ENCODE peak calls at places on chromosome 4, in ten cellular contexts. One of them, this sample, is unnamed.

GRCh38 chr4:41880840-41881831 is 54.1 kb upstream of the TMEM33 start:
- DNase-seq in fibroblast of lung: no peak
- DNase-seq in testis: no peak
- DNase-seq in mucosa of descending colon: no peak
- DNase-seq in PC-9: no peak
- DNase-seq in A549: no peak
- DNase-seq in heart right ventricle: no peak
- DNase-seq in left ventricle myocardium inferior: no peak
- DNase-seq in colonic mucosa: no peak
- DNase-seq in cardiac muscle cell: no peak
- DNase-seq in this sample: no peak

GRCh38 chr4:20464381-20464780 is 212.7 kb downstream of the SLIT2 start:
- DNase-seq in left ventricle myocardium inferior: no peak
- DNase-seq in mucosa of descending colon: no peak
- DNase-seq in PC-9: peak; percentile 1
- DNase-seq in fibroblast of lung: peak; percentile 79
- DNase-seq in testis: no peak
- DNase-seq in A549: no peak
- DNase-seq in colonic mucosa: no peak
- DNase-seq in heart right ventricle: no peak
- DNase-seq in cardiac muscle cell: no peak
- DNase-seq in this sample: no peak

GRCh38 chr4:32161382-32161781 is 1441.2 kb downstream of the PCDH7 start:
- DNase-seq in PC-9: no peak
- DNase-seq in heart right ventricle: no peak
- DNase-seq in testis: no peak
- DNase-seq in A549: no peak
- DNase-seq in cardiac muscle cell: no peak
- DNase-seq in fibroblast of lung: peak; percentile 69
- DNase-seq in mucosa of descending colon: no peak
- DNase-seq in colonic mucosa: no peak
- DNase-seq in left ventricle myocardium inferior: no peak
- DNase-seq in this sample: no peak

GRCh38 chr4:24763631-24764302 is 31.6 kb upstream of the SOD3 start:
- DNase-seq in fibroblast of lung: peak; percentile 90
- DNase-seq in left ventricle myocardium inferior: no peak
- DNase-seq in PC-9: peak; percentile 60
- DNase-seq in testis: no peak
- DNase-seq in heart right ventricle: no peak
- DNase-seq in mucosa of descending colon: no peak
- DNase-seq in A549: peak; percentile 18
- DNase-seq in cardiac muscle cell: no peak
- DNase-seq in colonic mucosa: no peak
- DNase-seq in this sample: no peak

GRCh38 chr4:81650871-81651270 is 179.2 kb upstream of the RASGEF1B start:
- DNase-seq in colonic mucosa: no peak
- DNase-seq in heart right ventricle: no peak
- DNase-seq in PC-9: no peak
- DNase-seq in cardiac muscle cell: peak; percentile 5
- DNase-seq in A549: peak; percentile 35
- DNase-seq in left ventricle myocardium inferior: no peak
- DNase-seq in fibroblast of lung: peak; percentile 18
- DNase-seq in mucosa of descending colon: no peak
- DNase-seq in testis: no peak
- DNase-seq in this sample: no peak

GRCh38 chr4:141909541-141909940 is 273.2 kb downstream of the IL15 start:
- DNase-seq in colonic mucosa: no peak
- DNase-seq in left ventricle myocardium inferior: no peak
- DNase-seq in cardiac muscle cell: no peak
- DNase-seq in heart right ventricle: no peak
- DNase-seq in A549: no peak
- DNase-seq in fibroblast of lung: no peak
- DNase-seq in PC-9: no peak
- DNase-seq in testis: no peak
- DNase-seq in mucosa of descending colon: no peak
- DNase-seq in this sample: no peak

GRCh38 chr4:118113220-118113619 is 78.9 kb downstream of the NDST3 start:
- DNase-seq in left ventricle myocardium inferior: no peak
- DNase-seq in cardiac muscle cell: no peak
- DNase-seq in fibroblast of lung: no peak
- DNase-seq in colonic mucosa: no peak
- DNase-seq in PC-9: no peak
- DNase-seq in heart right ventricle: no peak
- DNase-seq in A549: no peak
- DNase-seq in mucosa of descending colon: no peak
- DNase-seq in testis: no peak
- DNase-seq in this sample: no peak

GRCh38 chr4:2261110-2261852 is 628 bp downstream of the MXD4 start:
- DNase-seq in fibroblast of lung: peak; percentile 33
- DNase-seq in colonic mucosa: peak; percentile 62
- DNase-seq in A549: peak; percentile 24
- DNase-seq in mucosa of descending colon: peak; percentile 68
- DNase-seq in left ventricle myocardium inferior: peak; percentile 67
- DNase-seq in heart right ventricle: peak; percentile 58
- DNase-seq in PC-9: peak; percentile 38
- DNase-seq in cardiac muscle cell: peak; percentile 64
- DNase-seq in testis: no peak
- DNase-seq in this sample: peak; percentile 79

GRCh38 chr4:40484346-40484745 is 145.3 kb downstream of the RBM47 start:
- DNase-seq in A549: no peak
- DNase-seq in fibroblast of lung: peak; percentile 33
- DNase-seq in left ventricle myocardium inferior: no peak
- DNase-seq in heart right ventricle: no peak
- DNase-seq in mucosa of descending colon: no peak
- DNase-seq in testis: no peak
- DNase-seq in cardiac muscle cell: no peak
- DNase-seq in PC-9: no peak
- DNase-seq in colonic mucosa: no peak
- DNase-seq in this sample: no peak

GRCh38 chr4:143586080-143586479 is 72.6 kb downstream of the SMARCA5 start:
- DNase-seq in colonic mucosa: no peak
- DNase-seq in mucosa of descending colon: no peak
- DNase-seq in left ventricle myocardium inferior: no peak
- DNase-seq in heart right ventricle: no peak
- DNase-seq in testis: no peak
- DNase-seq in PC-9: no peak
- DNase-seq in A549: no peak
- DNase-seq in cardiac muscle cell: no peak
- DNase-seq in fibroblast of lung: peak; percentile 30
- DNase-seq in this sample: no peak

GRCh38 chr4:186666750-186667149 is 56.9 kb downstream of the FAT1 start:
- DNase-seq in testis: no peak
- DNase-seq in mucosa of descending colon: no peak
- DNase-seq in heart right ventricle: no peak
- DNase-seq in colonic mucosa: no peak
- DNase-seq in PC-9: no peak
- DNase-seq in cardiac muscle cell: no peak
- DNase-seq in fibroblast of lung: no peak
- DNase-seq in A549: no peak
- DNase-seq in left ventricle myocardium inferior: no peak
- DNase-seq in this sample: no peak

GRCh38 chr4:5954056-5954760 is 61.3 kb upstream of the CRMP1 start:
- DNase-seq in left ventricle myocardium inferior: no peak
- DNase-seq in testis: no peak
- DNase-seq in fibroblast of lung: no peak
- DNase-seq in PC-9: no peak
- DNase-seq in A549: no peak
- DNase-seq in cardiac muscle cell: no peak
- DNase-seq in colonic mucosa: no peak
- DNase-seq in mucosa of descending colon: no peak
- DNase-seq in heart right ventricle: no peak
- DNase-seq in this sample: no peak

GRCh38 chr4:156941940-156942548 is 29.6 kb downstream of the PDGFC start:
- DNase-seq in left ventricle myocardium inferior: no peak
- DNase-seq in cardiac muscle cell: peak; percentile 89
- DNase-seq in heart right ventricle: peak; percentile 11
- DNase-seq in colonic mucosa: peak; percentile 26
- DNase-seq in mucosa of descending colon: peak; percentile 33
- DNase-seq in testis: peak; percentile 17
- DNase-seq in PC-9: peak; percentile 37
- DNase-seq in fibroblast of lung: peak; percentile 98
- DNase-seq in A549: peak; percentile 78
- DNase-seq in this sample: no peak

GRCh38 chr4:186647821-186648220 is 75.8 kb downstream of the FAT1 start:
- DNase-seq in fibroblast of lung: no peak
- DNase-seq in left ventricle myocardium inferior: no peak
- DNase-seq in colonic mucosa: no peak
- DNase-seq in A549: no peak
- DNase-seq in testis: no peak
- DNase-seq in heart right ventricle: no peak
- DNase-seq in cardiac muscle cell: no peak
- DNase-seq in PC-9: no peak
- DNase-seq in mucosa of descending colon: no peak
- DNase-seq in this sample: no peak

GRCh38 chr4:128275351-128275750 is 12.3 kb downstream of the PGRMC2 start:
- DNase-seq in fibroblast of lung: peak; percentile 76
- DNase-seq in cardiac muscle cell: no peak
- DNase-seq in PC-9: no peak
- DNase-seq in testis: no peak
- DNase-seq in A549: peak; percentile 30
- DNase-seq in colonic mucosa: no peak
- DNase-seq in heart right ventricle: no peak
- DNase-seq in left ventricle myocardium inferior: no peak
- DNase-seq in mucosa of descending colon: no peak
- DNase-seq in this sample: no peak

GRCh38 chr4:159516556-159516955 is 413.7 kb downstream of the RAPGEF2 start:
- DNase-seq in heart right ventricle: no peak
- DNase-seq in cardiac muscle cell: no peak
- DNase-seq in PC-9: no peak
- DNase-seq in colonic mucosa: no peak
- DNase-seq in mucosa of descending colon: no peak
- DNase-seq in A549: no peak
- DNase-seq in fibroblast of lung: peak; percentile 79
- DNase-seq in testis: no peak
- DNase-seq in left ventricle myocardium inferior: no peak
- DNase-seq in this sample: no peak

GRCh38 chr4:159520074-159520473 is 417.2 kb downstream of the RAPGEF2 start:
- DNase-seq in testis: no peak
- DNase-seq in colonic mucosa: no peak
- DNase-seq in left ventricle myocardium inferior: no peak
- DNase-seq in A549: no peak
- DNase-seq in fibroblast of lung: no peak
- DNase-seq in cardiac muscle cell: no peak
- DNase-seq in PC-9: no peak
- DNase-seq in mucosa of descending colon: no peak
- DNase-seq in heart right ventricle: no peak
- DNase-seq in this sample: no peak

DNA sequence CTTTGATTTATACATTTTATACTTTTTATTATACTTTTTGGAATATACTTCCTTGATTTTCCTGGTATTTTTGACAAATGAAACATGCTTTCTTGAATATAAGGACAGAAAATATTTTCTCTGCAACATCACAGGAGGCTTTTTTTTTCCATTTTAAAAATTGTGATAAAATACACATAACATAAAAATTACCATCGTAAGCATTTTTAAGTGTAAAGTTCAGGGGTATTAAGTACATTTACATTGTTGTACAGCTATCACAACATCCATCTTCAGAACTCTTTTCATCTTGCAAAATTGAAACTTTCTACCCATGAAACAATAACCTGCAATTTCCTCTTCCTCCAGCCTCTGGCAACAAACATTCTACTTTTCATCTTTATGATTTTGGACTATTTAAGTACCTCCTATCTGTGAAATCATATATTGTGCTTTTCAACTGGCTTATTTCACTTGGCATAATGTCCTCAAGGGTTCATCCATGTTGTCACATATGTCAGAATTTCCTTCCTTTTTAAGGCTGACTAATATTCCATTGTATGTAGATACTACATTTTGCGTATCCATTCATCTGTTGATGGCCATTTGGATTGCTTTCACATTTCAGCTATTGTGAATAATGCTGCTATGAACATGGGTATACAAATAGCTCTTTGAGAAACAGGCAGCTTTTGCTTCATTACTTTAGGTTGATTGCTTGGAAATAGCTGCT is 412.6 kb downstream of the RAPGEF2 start:
- DNase-seq in fibroblast of lung: no peak
- DNase-seq in mucosa of descending colon: no peak
- DNase-seq in PC-9: no peak
- DNase-seq in testis: no peak
- DNase-seq in cardiac muscle cell: no peak
- DNase-seq in colonic mucosa: no peak
- DNase-seq in heart right ventricle: no peak
- DNase-seq in A549: no peak
- DNase-seq in left ventricle myocardium inferior: no peak
- DNase-seq in this sample: no peak
- H3K9me3 ChIP-seq in fibroblast of lung: no peaks in the 10 kb centered on the region
- H3K9me3 ChIP-seq in mucosa of descending colon: no peaks in the 10 kb centered on the region
- H3K9me3 ChIP-seq in PC-9: no peaks in the 10 kb centered on the region
- H3K9me3 ChIP-seq in testis: no peaks in the 10 kb centered on the region
- H3K9me3 ChIP-seq in cardiac muscle cell: no peaks in the 10 kb centered on the region
- H3K9me3 ChIP-seq in colonic mucosa: no peaks in the 10 kb centered on the region
- H3K9me3 ChIP-seq in heart right ventricle: no peaks in the 10 kb centered on the region
- H3K9me3 ChIP-seq in A549: no peaks in the 10 kb centered on the region
- H3K9me3 ChIP-seq in left ventricle myocardium inferior: no peaks in the 10 kb centered on the region
- H3K9me3 ChIP-seq in this sample: no peaks in the 10 kb centered on the region

GRCh38 chr4:107615809-107616208 is 104.2 kb downstream of the PAPSS1 start:
- DNase-seq in testis: no peak
- DNase-seq in fibroblast of lung: no peak
- DNase-seq in A549: no peak
- DNase-seq in PC-9: no peak
- DNase-seq in mucosa of descending colon: no peak
- DNase-seq in colonic mucosa: no peak
- DNase-seq in left ventricle myocardium inferior: no peak
- DNase-seq in heart right ventricle: no peak
- DNase-seq in cardiac muscle cell: no peak
- DNase-seq in this sample: no peak
- TF ChIP-seq CTCF in testis: no peak
- TF ChIP-seq CTCF in fibroblast of lung: no peak
- TF ChIP-seq CTCF in A549: no peak
- TF ChIP-seq CTCF in PC-9: no peak
- TF ChIP-seq CTCF in mucosa of descending colon: no peak
- TF ChIP-seq CTCF in colonic mucosa: no peak
- TF ChIP-seq CTCF in left ventricle myocardium inferior: no peak
- TF ChIP-seq CTCF in heart right ventricle: no peak
- TF ChIP-seq CTCF in cardiac muscle cell: no peak
- TF ChIP-seq CTCF in this sample: no peak

GRCh38 chr4:122705035-122705434 is 27.5 kb upstream of the BBS12 start:
- DNase-seq in testis: no peak
- DNase-seq in mucosa of descending colon: no peak
- DNase-seq in A549: no peak
- DNase-seq in cardiac muscle cell: no peak
- DNase-seq in colonic mucosa: no peak
- DNase-seq in left ventricle myocardium inferior: no peak
- DNase-seq in fibroblast of lung: no peak
- DNase-seq in heart right ventricle: no peak
- DNase-seq in PC-9: no peak
- DNase-seq in this sample: no peak
- H3K4me1 ChIP-seq in testis: peaks cover under 1% of the 10 kb centered on the region
- H3K4me1 ChIP-seq in mucosa of descending colon: no peaks in the 10 kb centered on the region
- H3K4me1 ChIP-seq in A549: no peaks in the 10 kb centered on the region
- H3K4me1 ChIP-seq in cardiac muscle cell: peaks cover 9% of the 10 kb centered on the region
- H3K4me1 ChIP-seq in colonic mucosa: peaks cover 8% of the 10 kb centered on the region
- H3K4me1 ChIP-seq in left ventricle myocardium inferior: peaks cover 44% of the 10 kb centered on the region
- H3K4me1 ChIP-seq in fibroblast of lung: no peaks in the 10 kb centered on the region
- H3K4me1 ChIP-seq in heart right ventricle: peaks cover 5% of the 10 kb centered on the region
- H3K4me1 ChIP-seq in PC-9: no peaks in the 10 kb centered on the region
- H3K4me1 ChIP-seq in this sample: no peaks in the 10 kb centered on the region

DNA sequence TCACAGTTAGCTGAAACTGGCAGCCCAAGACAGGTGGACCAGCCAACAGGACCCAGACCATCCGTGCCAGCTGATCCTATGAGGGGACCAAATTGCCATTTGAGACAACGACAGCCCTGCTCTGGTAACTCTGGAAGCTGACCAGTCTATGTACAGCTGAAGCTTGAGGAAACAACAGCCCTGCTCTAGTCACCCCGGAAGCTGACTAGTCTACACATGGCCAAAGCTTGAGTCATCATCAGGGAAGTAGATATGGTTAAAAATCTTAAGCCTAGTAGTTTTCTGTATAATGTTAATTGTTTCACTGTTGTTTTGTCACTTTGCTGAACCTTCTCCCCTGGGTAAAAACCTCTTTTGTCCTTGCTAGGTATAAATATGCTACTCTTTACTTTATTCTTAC is 905.4 kb upstream of the NDST4 start:
- DNase-seq in A549: no peak
- DNase-seq in colonic mucosa: no peak
- DNase-seq in fibroblast of lung: no peak
- DNase-seq in testis: no peak
- DNase-seq in heart right ventricle: no peak
- DNase-seq in PC-9: no peak
- DNase-seq in cardiac muscle cell: no peak
- DNase-seq in left ventricle myocardium inferior: no peak
- DNase-seq in mucosa of descending colon: no peak
- DNase-seq in this sample: no peak
- H3K9me3 ChIP-seq in A549: peaks cover 15% of the 10 kb centered on the region
- H3K9me3 ChIP-seq in colonic mucosa: peaks cover 4% of the 10 kb centered on the region
- H3K9me3 ChIP-seq in fibroblast of lung: no peaks in the 10 kb centered on the region
- H3K9me3 ChIP-seq in testis: no peaks in the 10 kb centered on the region
- H3K9me3 ChIP-seq in heart right ventricle: no peaks in the 10 kb centered on the region
- H3K9me3 ChIP-seq in PC-9: peaks cover 14% of the 10 kb centered on the region
- H3K9me3 ChIP-seq in cardiac muscle cell: no peaks in the 10 kb centered on the region
- H3K9me3 ChIP-seq in left ventricle myocardium inferior: peaks cover 86% of the 10 kb centered on the region
- H3K9me3 ChIP-seq in mucosa of descending colon: peaks cover 69% of the 10 kb centered on the region
- H3K9me3 ChIP-seq in this sample: peaks cover 39% of the 10 kb centered on the region

This sample was measured in suprapubic skin.